ENCODE peak calls at places on chromosomes 2 and 18, in five cellular contexts. H is CD4-positive, alpha-beta T cell; G is H9; P is neural progenitor cell; Z is HCT116. F is an unnamed sample.

GRCh38 chr2:237431856-237432255 is 17.9 kb upstream of the COL6A3 start:
- DNase-seq in H (no peak), G (no peak), P (no peak), Z (no peak), F (no peak)

GRCh38 chr2:83967854-83968253 is 491.2 kb downstream of the SUCLG1 start:
- DNase-seq in H (no peak), G (no peak), P (peak; percentile 18), Z (peak; percentile 15), F (no peak)

GRCh38 chr2:25274868-25275574 is 66.7 kb downstream of the DNMT3A start:
- DNase-seq in H (peak; percentile 43), G (no peak), P (no peak), Z (no peak), F (no peak)

GRCh38 chr2:236527198-236527640 is 42.4 kb upstream of the ACKR3 start:
- DNase-seq in H (no peak), G (no peak), P (no peak), Z (no peak), F (no peak)

GRCh38 chr2:375270-375946 is 87.5 kb upstream of the ALKAL2 start:
- DNase-seq in H (no peak), G (no peak), P (no peak), Z (no peak), F (no peak)

GRCh38 chr2:57673983-57674382 is 372.6 kb upstream of the VRK2 start:
- DNase-seq in H (no peak), G (no peak), P (no peak), Z (no peak), F (no peak)

GRCh38 chr18:13180614-13181375 is 37.8 kb upstream of the LDLRAD4 start:
- DNase-seq in H (no peak), G (no peak), P (no peak), Z (no peak), F (no peak)

GRCh38 chr2:36300697-36301096 is 54.9 kb upstream of the CRIM1 start:
- DNase-seq in H (no peak), G (no peak), P (no peak), Z (no peak), F (no peak)

GRCh38 chr2:112712903-112713584 is 7.8 kb upstream of the NT5DC4 start:
- DNase-seq in H (no peak), G (no peak), P (no peak), Z (no peak), F (no peak)

GRCh38 chr2:233044974-233045535 is 12.6 kb downstream of the NEU2 start:
- DNase-seq in H (no peak), G (no peak), P (no peak), Z (no peak), F (no peak)

GRCh38 chr2:137185378-137186078 is 420.2 kb downstream of the THSD7B start:
- DNase-seq in H (no peak), G (no peak), P (no peak), Z (no peak), F (no peak)

GRCh38 chr2:79219383-79219988 is 59.9 kb upstream of the REG3A start:
- DNase-seq in H (no peak), G (peak; percentile 57), P (peak; percentile 74), Z (no peak), F (peak; percentile 64)

GRCh38 chr2:18883626-18884456 is 294.5 kb upstream of the NT5C1B start:
- DNase-seq in H (no peak), G (no peak), P (peak; percentile 11), Z (peak; percentile 7), F (peak; percentile 3)

GRCh38 chr2:21198637-21199036 is 74.9 kb downstream of the TDRD15 start:
- DNase-seq in H (no peak), G (no peak), P (no peak), Z (no peak), F (no peak)

GRCh38 chr18:63317982-63318881 is 1.3 kb downstream of the BCL2 start:
- DNase-seq in H (peak; percentile 81), G (peak; percentile 85), P (peak; percentile 78), Z (no peak), F (peak; percentile 74)

GRCh38 chr2:37918742-37919186 is 6.3 kb upstream of the RMDN2 start:
- DNase-seq in H (no peak), G (no peak), P (no peak), Z (no peak), F (no peak)
- H3K27ac ChIP-seq in H (no peak overlapping the region), G (no peak overlapping the region), P (no peak overlapping the region), Z (no peak overlapping the region), F (no peak overlapping the region)

GRCh38 chr2:105595536-105595935 is 149.2 kb upstream of the NCK2 start:
- DNase-seq in H (no peak), G (peak; percentile 51), P (no peak), Z (no peak), F (no peak)
- TF ChIP-seq CTCF in H (no peak), G (peak; percentile 31), P (no peak), Z (no peak), F (no peak)

DNA sequence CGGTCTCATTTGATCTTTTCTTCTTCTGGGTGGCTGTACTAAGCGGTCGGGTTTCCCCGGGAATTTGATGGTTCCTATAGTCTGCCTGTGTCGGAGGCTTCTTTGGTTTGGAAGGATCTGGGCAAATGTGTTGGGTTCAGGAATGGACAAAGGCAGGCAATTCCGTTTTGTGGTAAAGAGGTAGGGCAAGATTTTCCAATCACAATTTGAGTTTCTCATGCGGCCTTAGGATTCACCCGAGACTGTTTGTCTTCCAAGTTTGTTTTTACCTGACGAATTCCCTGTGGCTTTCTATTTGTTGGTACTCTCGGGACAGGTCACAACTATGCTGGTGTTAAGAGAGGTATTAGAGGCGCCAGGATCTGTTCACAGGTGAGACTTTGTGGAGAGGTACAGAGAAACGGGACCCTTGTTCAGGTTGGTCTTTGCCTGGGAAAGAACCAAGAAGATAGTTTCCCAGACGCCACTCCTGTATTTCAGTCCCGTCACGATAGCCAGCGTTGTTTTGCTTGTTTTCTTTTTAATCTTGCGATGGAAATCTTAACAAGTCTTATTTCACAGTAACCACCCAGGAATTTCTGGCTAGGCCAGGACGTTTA is 3.0 kb downstream of the SP5 start:
- DNase-seq in H (no peak), G (no peak), P (peak; percentile 64), Z (no peak), F (no peak)
- H3K27ac ChIP-seq in H (no peak overlapping the region), G (no peak overlapping the region), P (no peak overlapping the region), Z (no peak overlapping the region), F (no peak overlapping the region)

GRCh38 chr18:78445880-78446279 is 533.7 kb upstream of the SALL3 start:
- DNase-seq in H (no peak), G (no peak), P (no peak), Z (no peak), F (no peak)

DNA sequence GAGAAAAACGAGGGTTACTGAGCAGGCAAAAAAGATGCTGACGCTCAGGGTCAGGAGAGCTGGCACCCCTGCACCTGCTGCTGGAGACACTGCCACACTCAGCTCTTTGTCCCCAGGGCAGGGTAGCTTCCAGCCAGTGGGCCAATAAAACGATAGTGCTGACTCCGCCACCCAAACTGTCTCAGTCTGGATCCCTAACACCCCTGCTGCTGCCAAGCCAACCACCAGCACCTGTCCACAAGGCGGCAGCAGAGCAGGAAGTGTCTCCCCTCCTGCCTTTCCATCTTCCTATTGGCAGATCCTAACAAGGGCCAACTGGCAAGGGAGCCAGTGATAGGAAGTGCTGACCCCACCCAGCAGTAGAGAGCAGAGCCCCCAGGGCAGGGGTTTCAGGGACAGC is 531.5 kb upstream of the SALL3 start:
- DNase-seq in H (no peak), G (peak; percentile 65), P (no peak), Z (no peak), F (no peak)
- TF ChIP-seq CTCF in H (no peak), G (peak; percentile 64), P (peak; percentile 27), Z (no peak), F (no peak)

DNA sequence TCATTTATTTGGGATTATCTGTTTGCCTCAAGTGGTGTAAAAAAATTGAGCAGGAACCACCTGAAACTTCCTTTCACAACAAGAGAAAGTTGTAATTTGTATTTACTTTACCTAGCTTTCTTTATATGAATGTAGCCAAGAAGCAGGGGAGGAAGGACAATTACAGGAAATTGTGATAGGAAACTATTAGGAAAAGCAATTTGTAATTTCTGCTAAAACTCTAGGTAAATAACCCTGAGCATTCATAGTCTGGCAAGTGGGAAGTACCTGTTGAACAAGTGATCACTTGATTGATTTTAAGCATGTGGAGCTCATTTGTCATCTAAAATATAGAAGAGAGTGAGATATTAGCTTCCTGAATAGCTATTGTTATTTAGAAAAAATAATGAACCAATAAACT is 5.0 kb downstream of the TFPI start:
- DNase-seq in H (no peak), G (no peak), P (no peak), Z (no peak), F (no peak)
- H3K27ac ChIP-seq in H (no peak overlapping the region), G (no peak overlapping the region), P (no peak overlapping the region), Z (no peak overlapping the region), F (peak overlapping the region; percentile 80)

DNA sequence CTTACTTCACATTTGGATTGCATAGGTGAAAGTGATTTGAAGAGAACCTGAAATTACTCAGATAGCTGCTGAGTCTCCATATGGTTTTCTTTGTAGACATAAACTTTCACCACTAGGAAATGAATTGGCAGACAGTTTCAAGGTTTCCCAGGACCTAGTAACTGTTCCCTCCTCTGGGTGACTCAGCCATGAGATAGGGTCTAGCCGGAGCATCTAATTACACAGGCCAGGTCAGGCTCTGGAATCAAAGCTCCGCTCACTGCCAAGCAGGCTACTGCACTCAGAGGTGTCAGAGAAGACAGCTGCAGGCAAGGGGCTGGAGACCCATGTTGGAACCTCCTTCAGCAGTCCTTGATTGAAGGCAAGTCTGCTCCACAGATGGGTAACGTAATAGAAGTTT is 429.2 kb downstream of the TNS1 start:
- DNase-seq in H (no peak), G (no peak), P (no peak), Z (no peak), F (no peak)
- TF ChIP-seq CTCF in H (no peak), G (no peak), P (no peak), Z (no peak), F (no peak)

F was measured in A673.